ENCODE peak calls at places on chromosomes 7 and 10, in four cellular contexts. G, J, T and L are unnamed samples.

GRCh38 chr10:20949967-20950366 is 52.9 kb upstream of the NEBL start:
- DNase-seq in G (no peak), J (no peak), T (no peak), L (no peak)

GRCh38 chr10:131817866-131818509 is 82.8 kb upstream of the PPP2R2D start:
- DNase-seq in G (no peak), J (peak), T (no peak), L (no peak)

GRCh38 chr7:36795451-36796021 is 71.2 kb upstream of the AOAH start:
- DNase-seq in G (no peak), J (no peak), T (no peak), L (peak)

GRCh38 chr7:149310113-149310836 is 48.3 kb downstream of the ZNF783 start:
- DNase-seq in G (no peak), J (no peak), T (peak), L (peak)

GRCh38 chr10:113704637-113705343 is 25.1 kb downstream of the CASP7 start:
- DNase-seq in G (no peak), J (no peak), T (no peak), L (peak)

GRCh38 chr7:64528770-64529169 is 34.1 kb downstream of the ZNF680 start:
- DNase-seq in G (no peak), J (no peak), T (no peak), L (no peak)

GRCh38 chr7:17696422-17696821 is 243.9 kb downstream of the SNX13 start:
- DNase-seq in G (peak), J (peak), T (no peak), L (peak)

GRCh38 chr10:63241898-63242297 is 108.8 kb downstream of the NRBF2 start:
- DNase-seq in G (no peak), J (no peak), T (no peak), L (no peak)

GRCh38 chr7:100079024-100079560 is 2.4 kb downstream of the ZNF3 start:
- DNase-seq in G (no peak), J (no peak), T (no peak), L (no peak)

GRCh38 chr7:39510738-39511372 is 55.3 kb upstream of the YAE1 start:
- DNase-seq in G (no peak), J (no peak), T (no peak), L (peak)

GRCh38 chr10:91350651-91351081 is 59.5 kb upstream of the HECTD2 start:
- DNase-seq in G (no peak), J (no peak), T (no peak), L (peak)

GRCh38 chr10:80486151-80486692 is 32.1 kb downstream of the TSPAN14 start:
- DNase-seq in G (no peak), J (peak), T (no peak), L (no peak)

DNA sequence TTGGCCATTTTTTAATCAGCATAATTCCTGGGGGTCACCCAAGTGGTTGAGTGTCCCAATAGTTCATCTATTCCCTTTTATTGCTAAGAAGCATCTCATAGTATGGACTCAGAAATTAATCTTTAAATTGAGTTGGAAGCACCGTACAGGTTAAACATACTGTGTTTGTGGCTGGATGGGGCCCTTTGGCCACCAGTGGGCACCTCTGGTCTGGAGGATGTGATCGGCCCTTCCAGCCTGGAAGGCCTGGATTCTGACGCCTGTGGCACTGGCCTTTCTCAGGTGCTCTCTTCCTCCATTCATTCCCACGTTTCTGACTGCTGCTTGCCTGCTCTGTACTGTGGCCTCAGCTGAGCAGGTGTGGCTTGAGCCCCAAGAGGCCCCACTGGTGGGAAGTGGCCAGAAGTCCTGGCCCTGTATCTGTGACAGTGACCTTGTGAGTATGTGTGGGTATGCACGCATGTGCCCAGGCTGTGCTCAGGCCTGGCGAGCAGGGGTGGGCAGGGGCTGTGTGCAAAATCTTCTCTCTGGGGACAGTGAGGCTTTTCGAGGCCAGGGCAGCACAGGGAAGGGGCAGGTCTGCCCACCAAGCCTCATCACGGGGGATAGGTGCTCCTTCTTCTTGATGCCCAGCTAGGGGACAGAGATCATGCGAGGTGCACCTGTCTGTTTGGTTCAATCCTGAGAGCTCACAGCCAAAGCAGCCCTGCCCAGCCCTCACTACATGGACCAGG is 30.1 kb downstream of the LDB3 start:
- DNase-seq in G (no peak), J (no peak), T (no peak), L (no peak)
- TF ChIP-seq CTCF in G (no peak), J (no peak), T (no peak), L (no peak)

GRCh38 chr10:42428534-42428933 is 209.8 kb downstream of the ZNF33B start:
- DNase-seq in G (no peak), J (no peak), T (no peak), L (peak)

DNA sequence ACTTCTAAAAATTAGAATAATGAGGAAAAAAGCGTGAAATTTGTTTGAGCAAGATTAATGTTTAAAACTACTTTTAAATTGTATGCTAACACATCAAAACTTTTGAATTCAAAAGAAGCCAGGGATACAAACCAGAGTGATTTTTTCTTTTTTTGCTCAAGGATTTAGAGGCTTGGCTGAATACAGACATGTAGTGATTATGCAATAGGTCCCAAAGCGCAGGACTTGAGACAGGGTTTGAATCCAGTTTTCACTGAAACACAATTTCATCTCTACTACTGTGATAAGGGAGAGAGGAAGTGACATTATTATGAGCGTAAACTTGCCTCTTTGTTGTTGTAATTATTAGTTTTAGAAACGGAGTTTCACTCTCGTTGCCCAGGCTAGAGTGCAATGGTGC is 207.3 kb downstream of the ZNF33B start:
- DNase-seq in G (no peak), J (no peak), T (no peak), L (no peak)
- H3K27ac ChIP-seq in G (no peak), J (no peak), T (no peak), L (no peak)

GRCh38 chr10:119178371-119179119 is at the start of gene PRDX3:
- DNase-seq in G (peak), J (peak), T (no peak), L (peak)
- TF ChIP-seq CTCF in G (no peak), J (no peak), T (no peak), L (no peak)

DNA sequence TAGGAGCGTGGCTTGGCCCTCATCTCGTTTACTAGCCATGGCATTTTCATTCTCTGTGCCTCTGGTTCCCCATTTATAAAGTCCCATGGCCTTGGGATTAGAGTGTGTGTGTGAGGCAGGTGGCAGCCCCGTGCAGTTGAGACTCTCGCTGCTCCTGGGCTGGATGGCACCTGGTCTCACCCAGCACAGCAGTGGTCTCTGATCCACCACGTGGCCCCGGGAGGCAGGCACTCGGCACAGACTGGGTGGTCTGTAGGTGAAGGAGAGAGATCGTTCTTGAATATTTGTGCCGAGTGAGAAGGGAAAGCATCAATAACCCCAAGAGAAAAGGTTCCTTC is 50.4 kb downstream of the CALML3 start:
- DNase-seq in G (no peak), J (peak), T (no peak), L (no peak)
- H3K27ac ChIP-seq in G (no peak), J (no peak), T (peak), L (peak)

DNA sequence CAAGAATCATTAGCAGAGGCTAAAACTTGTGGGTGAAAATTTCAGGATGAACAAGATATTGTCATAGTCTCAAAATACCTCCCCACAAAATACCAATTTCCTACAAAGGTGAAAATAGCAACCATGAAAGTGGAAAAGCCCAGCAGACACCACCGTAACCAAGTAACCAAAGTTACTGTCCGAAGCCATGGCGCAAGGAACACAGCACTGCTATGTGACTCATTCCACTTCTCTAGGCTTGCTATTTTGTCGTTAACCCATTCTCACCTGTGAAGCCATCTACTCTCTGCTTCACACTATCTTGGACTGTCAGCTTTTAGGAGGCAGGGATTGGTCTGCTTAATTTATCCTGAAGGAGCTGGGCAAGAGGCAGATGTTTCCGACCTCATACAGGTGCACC is 113.8 kb upstream of the CACUL1 start:
- DNase-seq in G (no peak), J (no peak), T (no peak), L (peak)
- TF ChIP-seq CTCF in G (no peak), J (no peak), T (no peak), L (no peak)

GRCh38 chr7:102896585-102896984 is 16.2 kb upstream of the LRRC17 start:
- DNase-seq in G (no peak), J (no peak), T (no peak), L (no peak)

GRCh38 chr7:102898532-102898859 is 14.3 kb upstream of the LRRC17 start:
- DNase-seq in G (no peak), J (no peak), T (no peak), L (no peak)

GRCh38 chr7:102897856-102898531 is 14.8 kb upstream of the LRRC17 start:
- DNase-seq in G (no peak), J (no peak), T (no peak), L (no peak)

GRCh38 chr7:102895602-102896001 is 17.2 kb upstream of the LRRC17 start:
- DNase-seq in G (no peak), J (no peak), T (no peak), L (no peak)

DNA sequence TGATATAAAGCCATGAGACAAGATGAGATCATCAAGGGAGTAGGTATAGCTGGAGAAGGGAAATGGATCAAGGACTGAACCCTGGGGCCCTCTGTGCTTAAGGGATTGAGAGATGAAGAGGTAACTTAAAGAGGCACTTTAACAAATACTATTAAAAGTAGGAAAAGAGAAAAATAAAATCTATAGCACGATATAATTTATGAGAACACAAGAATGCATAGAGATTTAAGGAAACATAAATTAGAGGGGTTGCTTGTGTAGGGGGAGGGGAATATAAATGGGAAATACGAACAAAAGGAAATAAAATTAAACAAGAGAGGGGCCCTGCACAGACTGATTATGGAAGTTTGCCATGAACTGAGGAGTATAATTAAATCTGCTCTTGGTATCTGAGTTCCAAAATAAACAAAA is 15.6 kb upstream of the LRRC17 start:
- DNase-seq in G (no peak), J (no peak), T (no peak), L (no peak)
- H3K27ac ChIP-seq in G (peak), J (peak), T (no peak), L (no peak)

GRCh38 chr10:35371731-35372130 is 35.4 kb downstream of the CCNY start:
- DNase-seq in G (no peak), J (no peak), T (no peak), L (no peak)

GRCh38 chr10:35372329-35372728 is 36.0 kb downstream of the CCNY start:
- DNase-seq in G (peak), J (no peak), T (no peak), L (peak)

GRCh38 chr10:35378547-35379210 is 42.4 kb downstream of the CCNY start:
- DNase-seq in G (no peak), J (no peak), T (no peak), L (no peak)

GRCh38 chr10:35377050-35377723 is 40.9 kb downstream of the CCNY start:
- DNase-seq in G (no peak), J (no peak), T (no peak), L (no peak)

GRCh38 chr10:35375091-35375765 is 38.9 kb downstream of the CCNY start:
- DNase-seq in G (no peak), J (no peak), T (no peak), L (no peak)
- TF ChIP-seq CTCF in G (no peak), J (no peak), T (peak), L (no peak)

GRCh38 chr7:150631866-150632864 is at the start of gene GIMAP6:
- DNase-seq in G (no peak), J (no peak), T (no peak), L (no peak)

GRCh38 chr7:150633926-150634325 is 1.7 kb upstream of the GIMAP6 start:
- DNase-seq in G (no peak), J (no peak), T (no peak), L (no peak)

GRCh38 chr7:150631084-150631824 is 931 bp downstream of the GIMAP6 start:
- DNase-seq in G (no peak), J (no peak), T (no peak), L (no peak)

GRCh38 chr7:150627959-150628358 is 4.2 kb downstream of the GIMAP6 start:
- DNase-seq in G (no peak), J (no peak), T (no peak), L (no peak)

DNA sequence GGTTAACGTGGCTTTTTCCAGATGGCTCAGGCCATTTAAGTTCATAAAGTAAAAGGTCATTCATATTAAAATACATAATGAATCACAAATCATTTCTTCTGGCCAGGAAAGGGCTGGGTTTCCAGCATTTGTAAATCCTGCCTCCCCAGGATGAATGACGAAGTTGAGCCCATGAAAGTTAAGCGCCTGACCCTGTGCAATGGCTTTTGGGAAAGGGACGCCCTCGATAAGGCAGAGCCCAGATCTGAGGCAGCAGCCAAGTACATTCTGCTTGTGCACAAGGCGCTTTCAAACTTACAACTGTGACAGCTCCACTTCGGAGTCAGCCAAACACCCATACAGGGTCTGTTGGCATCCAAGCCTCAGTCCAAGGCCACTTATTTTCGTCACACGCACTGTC is 2.8 kb downstream of the GIMAP6 start:
- DNase-seq in G (no peak), J (no peak), T (no peak), L (no peak)
- H3K27ac ChIP-seq in G (peak), J (no peak), T (no peak), L (no peak)